ENCODE peak calls at places on chromosomes 13 and 19, in four cellular contexts. R, T, I and E are unnamed samples.

GRCh38 chr19:52398091-52398461 is 427 bp downstream of the ZNF528 start:
- DNase-seq in R (peak), T (peak), I (no peak), E (peak)

GRCh38 chr13:67549331-67549730 is 319.2 kb upstream of the PCDH9 start:
- DNase-seq in R (no peak), T (no peak), I (no peak), E (no peak)

GRCh38 chr19:48443262-48443661 is 2.5 kb upstream of the GRWD1 start:
- DNase-seq in R (no peak), T (no peak), I (no peak), E (no peak)

GRCh38 chr19:5487222-5487621 is 32.0 kb downstream of the ZNRF4 start:
- DNase-seq in R (no peak), T (no peak), I (no peak), E (no peak)

GRCh38 chr13:49021953-49022352 is 46.2 kb downstream of the FNDC3A start:
- DNase-seq in R (no peak), T (no peak), I (no peak), E (no peak)

GRCh38 chr13:69077267-69077666 is 1030.4 kb upstream of the ATXN8OS start:
- DNase-seq in R (no peak), T (no peak), I (no peak), E (no peak)

GRCh38 chr19:18418034-18418724 is 1.0 kb upstream of the SSBP4 start:
- DNase-seq in R (no peak), T (no peak), I (no peak), E (no peak)

GRCh38 chr19:27822336-27822735 is 1390.6 kb downstream of the UQCRFS1 start:
- DNase-seq in R (no peak), T (no peak), I (no peak), E (no peak)

GRCh38 chr19:10852098-10852800 is 4.0 kb downstream of the C19orf38 start:
- DNase-seq in R (no peak), T (peak), I (no peak), E (no peak)

GRCh38 chr19:49808762-49809154 is 4.3 kb downstream of the FUZ start:
- DNase-seq in R (peak), T (peak), I (no peak), E (peak)

GRCh38 chr13:42211704-42212103 is 60.2 kb upstream of the AKAP11 start:
- DNase-seq in R (no peak), T (no peak), I (no peak), E (no peak)

GRCh38 chr19:54138777-54139256 is 1.3 kb downstream of the CNOT3 start:
- DNase-seq in R (no peak), T (no peak), I (no peak), E (no peak)

GRCh38 chr13:109131698-109132257 is 502.4 kb downstream of the MYO16 start:
- DNase-seq in R (no peak), T (no peak), I (peak), E (no peak)

GRCh38 chr19:3684817-3685410 is 15.4 kb downstream of the PIP5K1C start:
- DNase-seq in R (no peak), T (no peak), I (no peak), E (no peak)

GRCh38 chr13:45243072-45243471 is 42.2 kb upstream of the KCTD4 start:
- DNase-seq in R (no peak), T (no peak), I (no peak), E (no peak)

GRCh38 chr13:76751278-76751677 is 134.9 kb downstream of the KCTD12 start:
- DNase-seq in R (no peak), T (no peak), I (no peak), E (no peak)

GRCh38 chr13:59318320-59318930 is 845.3 kb downstream of the DIAPH3 start:
- DNase-seq in R (peak), T (peak), I (peak), E (peak)

GRCh38 chr13:48633695-48634094 is 20.0 kb upstream of the CYSLTR2 start:
- DNase-seq in R (no peak), T (no peak), I (no peak), E (no peak)

GRCh38 chr13:24074687-24075086 is 85.8 kb upstream of the SPATA13 start:
- DNase-seq in R (no peak), T (no peak), I (no peak), E (no peak)

GRCh38 chr13:39634956-39635355 is 20.5 kb upstream of the COG6 start:
- DNase-seq in R (no peak), T (no peak), I (no peak), E (no peak)

GRCh38 chr19:19062454-19063182 is 1.2 kb upstream of the SLC25A42 start:
- DNase-seq in R (no peak), T (peak), I (no peak), E (no peak)

GRCh38 chr13:86757236-86757978 is 913.8 kb upstream of the SLITRK5 start:
- DNase-seq in R (no peak), T (no peak), I (no peak), E (no peak)

GRCh38 chr19:37738371-37738770 is 18.8 kb upstream of the ZNF607 start:
- DNase-seq in R (no peak), T (no peak), I (no peak), E (no peak)

GRCh38 chr19:19185853-19186728 is 5.9 kb downstream of the BORCS8 start:
- DNase-seq in R (peak), T (peak), I (no peak), E (peak)

GRCh38 chr13:32426981-32427851 is 714 bp downstream of the N4BP2L1 start:
- DNase-seq in R (no peak), T (no peak), I (no peak), E (peak)

GRCh38 chr19:46297700-46298476 is 1.0 kb downstream of the HIF3A start:
- DNase-seq in R (peak), T (no peak), I (no peak), E (peak)

GRCh38 chr19:51365211-51366049 is 758 bp downstream of the ETFB start:
- DNase-seq in R (peak), T (peak), I (no peak), E (no peak)

GRCh38 chr13:49314344-49314882 is 66.7 kb downstream of the CDADC1 start:
- DNase-seq in R (no peak), T (no peak), I (no peak), E (no peak)

GRCh38 chr13:54312885-54313284 is 1284.3 kb downstream of the OLFM4 start:
- DNase-seq in R (no peak), T (no peak), I (no peak), E (no peak)

GRCh38 chr13:57673197-57673596 is 41.7 kb downstream of the PCDH17 start:
- DNase-seq in R (no peak), T (no peak), I (no peak), E (no peak)

GRCh38 chr19:4474504-4475136 is 2.5 kb downstream of the HDGFL2 start:
- DNase-seq in R (peak), T (no peak), I (no peak), E (peak)

GRCh38 chr13:105207586-105208293 is 1327.7 kb downstream of the EFNB2 start:
- DNase-seq in R (no peak), T (no peak), I (no peak), E (no peak)

GRCh38 chr13:105202384-105202783 is 1333.1 kb downstream of the EFNB2 start:
- DNase-seq in R (no peak), T (no peak), I (no peak), E (peak)
- TF ChIP-seq RAD21 in R (no peak), T (no peak), I (peak), E (peak)

GRCh38 chr19:38845374-38846024 is 4.3 kb downstream of the HNRNPL start:
- DNase-seq in R (no peak), T (no peak), I (no peak), E (no peak)
- TF ChIP-seq FOXM1 in R (no peak), T (no peak), I (no peak), E (no peak)

DNA sequence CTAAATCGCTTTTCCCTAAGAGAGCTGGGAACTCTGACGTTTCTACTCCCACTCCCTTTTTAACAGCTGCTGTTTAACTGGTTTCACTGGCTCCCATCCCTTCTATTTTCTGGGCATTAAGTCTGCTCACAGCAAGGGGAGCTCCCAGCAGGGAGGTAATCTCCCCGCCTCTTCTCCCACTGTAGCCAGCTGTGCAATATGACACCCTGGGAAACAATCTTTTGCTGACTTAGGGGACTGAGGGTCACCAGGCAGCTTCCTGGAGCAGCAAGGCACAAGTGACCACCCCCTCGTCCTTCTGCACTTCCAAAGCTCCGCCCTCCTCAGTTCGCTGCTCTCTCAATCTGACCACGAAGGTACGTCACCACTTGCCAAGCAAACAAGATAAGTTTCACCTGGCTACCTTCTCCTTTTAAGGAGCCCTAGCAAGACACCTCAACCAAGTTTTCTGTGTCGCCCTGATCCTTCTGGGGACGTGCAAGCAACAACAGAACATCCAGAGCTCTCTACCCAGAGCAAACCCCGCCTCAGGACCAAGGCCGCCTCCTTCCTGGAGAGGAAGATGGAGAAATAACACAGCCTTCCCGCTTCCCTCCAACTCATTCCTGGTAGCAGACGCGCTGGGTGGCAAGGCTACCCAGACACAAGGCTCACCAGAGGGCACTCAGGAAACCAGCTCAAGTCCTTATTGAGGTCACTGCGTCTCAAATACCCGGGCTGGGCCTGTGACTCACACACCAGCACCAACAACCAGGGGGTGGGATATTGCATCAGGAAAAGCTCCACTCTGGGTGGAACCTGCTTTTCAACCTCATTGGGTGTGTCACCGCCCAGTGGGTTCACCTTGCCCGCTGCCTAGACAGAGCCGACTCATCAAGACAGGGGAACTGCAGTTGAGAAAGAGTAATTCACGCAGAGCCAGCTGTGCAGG is 92.4 kb downstream of the STK24 start:
- DNase-seq in R (peak), T (peak), I (no peak), E (no peak)
- TF ChIP-seq SIN3A in R (no peak), T (peak), I (no peak), E (peak)

GRCh38 chr13:110446570-110446880 is 115.0 kb downstream of the RAB20 start:
- DNase-seq in R (no peak), T (no peak), I (no peak), E (no peak)
- TF ChIP-seq RAD21 in R (no peak), T (no peak), I (no peak), E (no peak)

GRCh38 chr13:30647824-30648521 is 30.3 kb downstream of the USPL1 start:
- DNase-seq in R (no peak), T (no peak), I (no peak), E (no peak)

GRCh38 chr13:30656178-30656577 is 38.5 kb downstream of the USPL1 start:
- DNase-seq in R (no peak), T (no peak), I (no peak), E (no peak)

GRCh38 chr13:30654430-30654829 is 36.7 kb downstream of the USPL1 start:
- DNase-seq in R (no peak), T (no peak), I (no peak), E (no peak)

GRCh38 chr13:30648522-30649012 is 30.8 kb downstream of the USPL1 start:
- DNase-seq in R (no peak), T (peak), I (no peak), E (no peak)

DNA sequence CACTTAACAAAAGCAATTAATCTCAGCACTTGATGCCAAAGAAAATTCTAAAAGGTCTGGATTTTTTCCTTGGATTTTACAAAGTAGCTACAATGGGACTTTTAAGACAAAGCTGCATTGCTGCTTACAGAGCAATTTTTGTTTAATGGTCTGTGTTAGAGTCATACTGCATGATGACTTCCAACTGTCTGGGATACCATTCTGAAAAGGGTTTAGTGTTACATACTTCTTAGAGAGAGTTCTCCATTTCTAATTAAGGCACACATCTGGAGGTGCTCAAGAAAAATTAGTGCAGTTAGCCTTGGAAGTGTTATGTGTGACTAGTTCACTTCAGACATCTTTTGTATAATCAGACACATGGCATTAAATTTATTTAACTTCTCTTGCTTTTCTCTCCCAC is 35.0 kb downstream of the USPL1 start:
- DNase-seq in R (no peak), T (no peak), I (no peak), E (no peak)
- TF ChIP-seq FOXM1 in R (no peak), T (no peak), I (no peak), E (no peak)

DNA sequence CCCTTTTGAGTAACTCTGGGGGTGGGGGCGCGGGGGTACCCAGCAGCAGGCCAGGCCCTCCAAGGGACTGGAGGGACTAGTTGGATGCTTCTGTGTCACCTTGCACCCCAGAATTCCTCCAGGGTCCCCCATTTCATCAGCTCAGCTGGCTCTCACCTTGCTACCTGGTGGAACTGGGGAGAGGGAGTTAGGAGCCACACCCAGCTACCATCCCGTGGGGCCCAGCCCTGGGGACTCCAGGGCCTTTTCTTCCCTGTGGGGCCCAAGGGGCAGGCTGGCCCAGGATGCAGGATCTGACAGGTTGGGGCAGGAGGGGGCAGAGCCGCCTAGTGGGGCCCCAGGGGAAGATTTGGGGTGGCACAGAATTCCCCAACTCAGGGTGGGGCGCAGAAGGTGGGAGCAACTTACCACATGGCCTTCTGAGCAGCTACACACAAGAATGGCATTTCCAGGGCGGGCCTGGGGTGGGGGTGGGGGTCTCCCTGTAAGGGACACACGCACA is 32.8 kb upstream of the NANOS3 start:
- DNase-seq in R (no peak), T (no peak), I (no peak), E (no peak)
- TF ChIP-seq SIN3A in R (no peak), T (no peak), I (no peak), E (no peak)

DNA sequence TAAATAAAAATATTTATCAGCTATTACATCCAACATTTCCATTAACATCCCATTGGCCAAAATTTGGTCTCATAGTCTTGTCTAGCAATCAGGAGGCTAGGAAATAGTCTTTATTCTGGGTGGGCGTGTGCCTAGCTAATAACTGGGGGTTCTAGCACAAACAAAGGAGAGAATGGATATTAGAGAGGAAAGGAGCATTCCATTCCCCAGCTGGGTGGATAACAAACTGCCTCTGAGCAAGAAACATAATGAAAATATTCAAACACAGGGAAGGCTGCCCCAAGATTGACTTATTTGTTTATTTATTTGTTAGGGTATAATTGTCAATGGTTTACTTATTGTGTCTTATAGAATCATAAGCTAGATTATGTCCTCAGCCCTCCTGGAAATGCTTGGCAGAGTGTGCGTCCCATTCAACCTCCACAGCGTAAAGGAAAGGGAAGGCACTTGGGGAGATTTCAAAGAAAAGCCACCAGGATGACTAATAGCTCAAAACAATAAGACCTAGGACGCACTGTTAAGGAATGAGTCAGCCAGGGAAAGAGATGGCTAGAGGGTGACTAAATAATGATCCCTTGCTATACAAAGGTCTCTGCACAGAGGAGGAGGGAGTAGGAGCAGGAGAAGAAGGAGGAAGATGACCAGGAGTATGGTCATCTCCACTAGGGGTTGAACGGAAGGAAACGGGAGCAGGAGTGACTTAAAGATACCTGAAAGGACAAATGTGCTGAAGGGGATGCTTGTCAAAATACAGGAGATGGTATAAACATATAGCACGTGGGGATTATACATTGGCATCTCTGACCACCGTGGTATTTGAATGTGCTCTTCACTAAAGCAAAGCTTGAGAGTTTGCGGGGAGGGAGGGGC is 23.5 kb upstream of the USP12 start:
- DNase-seq in R (peak), T (no peak), I (no peak), E (no peak)
- TF ChIP-seq RAD21 in R (no peak), T (no peak), I (no peak), E (no peak)